ENCODE peak calls at places on chromosomes 7 and 10, in ten cellular contexts. P is neuronal stem cell; S is transverse colon; U is MM.1S; C is effector memory CD4-positive, alpha-beta T cell; F is WERI-Rb-1; A is non-pigmented ciliary epithelial cell; N is activated CD8-positive, alpha-beta T cell treated with anti-CD3 and anti-CD28 coated beads for 36 hours; V is fibroblast of pulmonary artery; H is hepatocyte. Q is an unnamed sample.

GRCh38 chr10:43461950-43462349 is 25.0 kb downstream of the ZNF487 start:
- DNase-seq in P (peak), S (no peak), U (peak), C (peak), F (peak), A (peak), N (peak), V (peak), H (peak), Q (peak)

GRCh38 chr10:26215923-26216576 is 524 bp upstream of the GAD2 start:
- DNase-seq in P (peak), S (no peak), U (no peak), C (no peak), F (peak), A (peak), N (peak), V (peak), H (peak), Q (no peak)

GRCh38 chr7:155741061-155741460 is 71.2 kb downstream of the SHH start:
- DNase-seq in P (no peak), S (no peak), U (peak), C (no peak), F (no peak), A (no peak), N (no peak), V (no peak), H (no peak), Q (no peak)

GRCh38 chr7:41834805-41835694 is 132.2 kb upstream of the INHBA start:
- DNase-seq in P (no peak), S (no peak), U (no peak), C (no peak), F (no peak), A (no peak), N (no peak), V (peak), H (no peak), Q (peak)

GRCh38 chr7:46301677-46302076 is 380.6 kb upstream of the IGFBP3 start:
- DNase-seq in P (no peak), S (no peak), U (no peak), C (no peak), F (no peak), A (no peak), N (no peak), V (no peak), H (no peak), Q (no peak)

GRCh38 chr10:112456533-112456932 is 9.5 kb downstream of the VTI1A start:
- DNase-seq in P (no peak), S (no peak), U (no peak), C (no peak), F (no peak), A (no peak), N (peak), V (no peak), H (no peak), Q (no peak)

GRCh38 chr10:42783181-42783549 is 570 bp downstream of the BMS1 start:
- DNase-seq in P (no peak), S (peak), U (no peak), C (no peak), F (no peak), A (peak), N (peak), V (peak), H (peak), Q (no peak)

GRCh38 chr7:75056476-75056875 is 17.1 kb downstream of the RCC1L start:
- DNase-seq in P (no peak), S (no peak), U (no peak), C (no peak), F (no peak), A (peak), N (no peak), V (peak), H (no peak), Q (peak)

GRCh38 chr7:113331155-113331898 is 213.0 kb upstream of the SMIM30 start:
- DNase-seq in P (peak), S (no peak), U (no peak), C (no peak), F (peak), A (no peak), N (no peak), V (no peak), H (peak), Q (no peak)

GRCh38 chr7:100745184-100745583 is 11.8 kb downstream of the ZAN start:
- DNase-seq in P (no peak), S (peak), U (no peak), C (no peak), F (no peak), A (no peak), N (peak), V (peak), H (no peak), Q (no peak)

GRCh38 chr10:31966681-31967080 is 38.0 kb upstream of the ARHGAP12 start:
- DNase-seq in P (no peak), S (no peak), U (no peak), C (no peak), F (no peak), A (no peak), N (no peak), V (no peak), H (no peak), Q (no peak)

GRCh38 chr10:50788951-50789904 is 49.5 kb downstream of the ASAH2B start:
- DNase-seq in P (peak), S (no peak), U (no peak), C (no peak), F (no peak), A (no peak), N (no peak), V (peak), H (peak), Q (no peak)

GRCh38 chr10:116947838-116948529 is 57.0 kb downstream of the SHTN1 start:
- DNase-seq in P (peak), S (no peak), U (no peak), C (no peak), F (no peak), A (no peak), N (no peak), V (peak), H (peak), Q (peak)

GRCh38 chr7:130144632-130145171 is 60.5 kb downstream of the TMEM209 start:
- DNase-seq in P (no peak), S (no peak), U (no peak), C (no peak), F (no peak), A (peak), N (no peak), V (peak), H (no peak), Q (peak)

GRCh38 chr10:71746344-71747037 is 26.8 kb downstream of the VSIR start:
- DNase-seq in P (no peak), S (peak), U (no peak), C (no peak), F (peak), A (no peak), N (peak), V (no peak), H (peak), Q (no peak)

GRCh38 chr10:33653584-33654367 is 319.3 kb upstream of the NRP1 start:
- DNase-seq in P (no peak), S (no peak), U (no peak), C (no peak), F (no peak), A (peak), N (no peak), V (peak), H (no peak), Q (peak)

GRCh38 chr7:4739528-4739992 is 35.9 kb upstream of the AP5Z1 start:
- DNase-seq in P (no peak), S (no peak), U (peak), C (peak), F (peak), A (no peak), N (peak), V (peak), H (peak), Q (no peak)

GRCh38 chr10:118596426-118597124 is 1.1 kb upstream of the PRLHR start:
- DNase-seq in P (peak), S (no peak), U (no peak), C (no peak), F (peak), A (no peak), N (no peak), V (no peak), H (no peak), Q (no peak)

GRCh38 chr7:29488203-29488970 is 75.2 kb upstream of the PRR15 start:
- DNase-seq in P (no peak), S (no peak), U (no peak), C (no peak), F (no peak), A (no peak), N (no peak), V (no peak), H (no peak), Q (no peak)

GRCh38 chr7:30932562-30932961 is 20.9 kb downstream of the AQP1 start:
- DNase-seq in P (no peak), S (no peak), U (no peak), C (no peak), F (no peak), A (no peak), N (no peak), V (no peak), H (no peak), Q (no peak)

GRCh38 chr10:63114031-63114814 is 18.9 kb upstream of the NRBF2 start:
- DNase-seq in P (no peak), S (peak), U (no peak), C (no peak), F (no peak), A (no peak), N (no peak), V (peak), H (peak), Q (peak)

GRCh38 chr10:133140417-133141143 is 19.4 kb upstream of the KNDC1 start:
- DNase-seq in P (no peak), S (no peak), U (no peak), C (no peak), F (no peak), A (no peak), N (no peak), V (no peak), H (no peak), Q (no peak)

GRCh38 chr10:74289956-74290355 is 138.9 kb downstream of the ADK start:
- DNase-seq in P (peak), S (no peak), U (no peak), C (no peak), F (no peak), A (no peak), N (no peak), V (no peak), H (no peak), Q (no peak)

GRCh38 chr10:6047847-6048246 is 14.3 kb downstream of the IL2RA start:
- DNase-seq in P (no peak), S (no peak), U (no peak), C (no peak), F (no peak), A (no peak), N (no peak), V (no peak), H (no peak), Q (no peak)

GRCh38 chr7:93778384-93778783 is 112.2 kb downstream of the TFPI2 start:
- DNase-seq in P (no peak), S (no peak), U (no peak), C (no peak), F (no peak), A (no peak), N (no peak), V (no peak), H (no peak), Q (no peak)

GRCh38 chr10:124647421-124648130 is 96.6 kb downstream of the FAM53B start:
- DNase-seq in P (no peak), S (peak), U (peak), C (peak), F (peak), A (no peak), N (peak), V (peak), H (no peak), Q (no peak)